ENCODE peak calls at places on chromosomes 12 and 14, in six cellular contexts. C is thoracic aorta, F is lung, D is right cardiac atrium, B is MM.1S, J is IMR-90. X is an unnamed sample.

GRCh38 chr12:98355322-98355721 is 160.1 kb upstream of the TMPO start:
- DNase-seq in B (no peak), C (no peak), F (no peak), J (peak; percentile 54), D (no peak), X (no peak)

GRCh38 chr12:96502477-96502876 is 13.1 kb downstream of the CFAP54 start:
- DNase-seq in F (no peak), B (peak; percentile 71), C (no peak), J (no peak), D (no peak), X (no peak)

GRCh38 chr12:95721320-95721719 is 69.2 kb downstream of the NTN4 start:
- DNase-seq in C (no peak), J (peak; percentile 33), D (no peak), B (no peak), F (no peak), X (no peak)

GRCh38 chr12:95259368-95259767 is 41.8 kb downstream of the VEZT start:
- DNase-seq in F (no peak), C (no peak), D (no peak), J (no peak), B (no peak), X (peak; percentile 20)

GRCh38 chr12:113862570-113863454 is 103.3 kb downstream of the RBM19 start:
- DNase-seq in J (peak; percentile 94), C (no peak), B (no peak), F (no peak), D (no peak), X (no peak)

GRCh38 chr14:56878766-56879165 is 68.5 kb upstream of the OTX2 start:
- DNase-seq in F (no peak), J (no peak), D (no peak), C (no peak), B (peak; percentile 50), X (no peak)

GRCh38 chr14:65622703-65623102 is 210.2 kb downstream of the FUT8 start:
- DNase-seq in D (no peak), C (no peak), F (no peak), B (no peak), J (no peak), X (no peak)

GRCh38 chr14:74582910-74583581 is 29.0 kb downstream of the LTBP2 start:
- DNase-seq in J (peak; percentile 73), F (no peak), D (peak; percentile 83), C (no peak), B (no peak), X (no peak)

GRCh38 chr12:113473942-113474341 is 2.3 kb upstream of the LHX5 start:
- DNase-seq in F (no peak), J (no peak), D (no peak), B (no peak), C (no peak), X (no peak)

GRCh38 chr12:130719263-130719892 is 3.3 kb upstream of the RIMBP2 start:
- DNase-seq in D (no peak), J (no peak), C (no peak), F (no peak), B (no peak), X (no peak)

GRCh38 chr12:96197503-96198272 is 3.5 kb downstream of the ELK3 start:
- DNase-seq in D (no peak), J (peak; percentile 97), B (no peak), F (no peak), C (no peak), X (no peak)

GRCh38 chr12:44154128-44154527 is 318.2 kb downstream of the TMEM117 start:
- DNase-seq in J (peak; percentile 62), D (no peak), B (no peak), C (no peak), F (no peak), X (no peak)

GRCh38 chr12:89280833-89281533 is 71.3 kb downstream of the DUSP6 start:
- DNase-seq in B (peak; percentile 59), D (peak; percentile 51), C (no peak), J (peak; percentile 54), F (no peak), X (peak; percentile 38)

GRCh38 chr14:34997762-34998161 is 15.0 kb downstream of the SRP54 start:
- DNase-seq in C (no peak), J (no peak), F (no peak), B (no peak), D (no peak), X (no peak)

GRCh38 chr14:68659021-68659931 is 133.6 kb downstream of the ZFP36L1 start:
- DNase-seq in J (peak; percentile 61), D (peak; percentile 59), F (no peak), C (no peak), B (no peak), X (no peak)

GRCh38 chr12:52132754-52133161 is 53.3 kb downstream of the SMIM41 start:
- DNase-seq in B (no peak), C (no peak), F (no peak), J (no peak), D (no peak), X (no peak)

GRCh38 chr12:131370321-131370720 is 340.6 kb upstream of the SFSWAP start:
- DNase-seq in J (no peak), C (no peak), F (no peak), B (no peak), D (no peak), X (no peak)

GRCh38 chr12:110180591-110181005 is 56.4 kb downstream of the IFT81 start:
- DNase-seq in F (no peak), J (peak; percentile 51), D (no peak), C (no peak), B (no peak), X (no peak)

DNA sequence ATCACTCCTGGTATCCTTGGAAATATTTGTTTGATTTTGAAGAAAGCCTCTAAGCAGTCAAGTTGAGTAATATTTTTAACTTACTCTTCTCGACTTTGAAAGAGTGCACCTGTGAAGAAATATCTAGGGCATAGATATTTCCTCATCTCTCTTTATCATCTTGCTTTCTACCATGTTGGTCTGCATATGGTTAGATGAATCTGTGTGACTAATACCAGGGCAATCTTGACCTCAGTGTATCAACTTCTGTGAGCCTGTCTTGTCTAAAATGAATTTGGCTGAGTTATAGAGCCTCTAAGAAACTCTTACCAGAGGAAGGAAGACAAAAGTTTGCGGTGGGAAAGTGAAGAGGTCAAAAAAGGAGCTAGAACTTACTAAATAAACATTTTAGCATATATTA is 68.4 kb downstream of the SYT1 start:
- DNase-seq in B (no peak), C (no peak), F (no peak), J (peak; percentile 23), D (no peak), X (no peak)
- H3K4me1 ChIP-seq in B (no peaks in the 10 kb centered on the region), C (no peaks in the 10 kb centered on the region), F (no peaks in the 10 kb centered on the region), J (peaks cover 5% of the 10 kb centered on the region), D (no peaks in the 10 kb centered on the region), X (no peaks in the 10 kb centered on the region)

GRCh38 chr12:31728917-31729640 is at the start of gene AMN1:
- DNase-seq in C (peak; percentile 95), F (peak; percentile 100), D (peak; percentile 100), B (peak; percentile 100), J (peak; percentile 99), X (peak; percentile 100)
- H3K27ac ChIP-seq in C (peak within 1 kb of the TSS; percentile 98), F (peak within 1 kb of the TSS; percentile 100), D (peak within 1 kb of the TSS; percentile 100), B (peak within 1 kb of the TSS; percentile 80), J (peak within 1 kb of the TSS; percentile 83), X (peak within 1 kb of the TSS; percentile 93)

GRCh38 chr14:69694730-69695663 is 71.9 kb upstream of the SRSF5 start:
- DNase-seq in C (no peak), F (no peak), B (no peak), D (peak; percentile 68), J (peak; percentile 63), X (peak; percentile 36)

GRCh38 chr14:69693823-69694729 is 72.9 kb upstream of the SRSF5 start:
- DNase-seq in C (no peak), B (peak; percentile 42), F (no peak), J (no peak), D (no peak), X (peak; percentile 98)

GRCh38 chr14:69695664-69696527 is 71.0 kb upstream of the SRSF5 start:
- DNase-seq in B (no peak), D (no peak), J (peak; percentile 30), F (no peak), C (no peak), X (peak; percentile 29)

GRCh38 chr14:69698572-69698971 is 68.4 kb upstream of the SRSF5 start:
- DNase-seq in C (no peak), B (no peak), J (no peak), D (no peak), F (no peak), X (no peak)

DNA sequence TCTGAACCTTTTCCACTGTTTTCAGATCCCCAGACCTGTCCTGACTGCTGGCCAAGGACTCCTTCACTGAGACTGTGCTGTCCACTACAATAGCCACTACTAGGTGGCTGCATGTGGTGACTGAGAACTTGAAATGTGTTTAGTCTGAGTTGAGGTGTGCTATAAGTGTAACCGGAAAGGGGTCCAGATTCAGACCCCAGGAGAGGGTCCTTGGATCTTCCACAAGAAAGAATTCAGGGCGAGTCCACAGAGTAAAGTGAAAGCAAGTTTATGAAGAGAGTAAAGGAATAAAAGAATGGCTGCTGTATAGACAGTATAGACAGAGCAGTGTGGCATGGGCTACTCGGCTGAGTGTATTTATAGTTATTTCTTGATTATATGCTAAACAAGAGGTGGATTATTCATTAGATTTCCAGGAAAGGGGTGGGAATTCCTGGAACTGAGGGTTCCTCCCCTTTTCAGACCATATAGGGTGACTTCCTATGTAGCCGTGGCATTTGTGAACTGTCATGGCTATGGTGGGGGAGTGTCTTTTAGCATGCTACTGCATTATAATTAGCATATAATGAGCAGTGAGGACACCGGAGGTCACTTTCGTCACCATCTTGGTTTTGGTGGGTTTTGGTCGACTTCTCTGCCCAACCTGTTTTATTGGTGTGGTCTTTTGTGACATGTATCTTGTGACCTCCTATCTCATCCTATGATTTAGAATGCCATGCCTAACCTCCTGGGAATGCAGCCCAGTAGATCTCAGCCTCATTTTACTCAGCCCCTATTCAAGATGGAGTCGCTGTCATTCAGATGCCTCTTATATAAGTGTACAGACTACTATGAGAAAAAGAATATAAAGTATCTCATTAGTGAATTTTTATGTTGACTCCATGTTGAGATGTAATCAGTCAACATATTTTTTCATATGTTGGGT is 70.0 kb upstream of the SRSF5 start:
- DNase-seq in D (no peak), J (no peak), B (no peak), F (no peak), C (no peak), X (peak; percentile 29)
- H3K4me1 ChIP-seq in D (peaks cover 28% of the 10 kb centered on the region), J (peaks cover 26% of the 10 kb centered on the region), B (peaks cover 53% of the 10 kb centered on the region), F (peaks cover 35% of the 10 kb centered on the region), C (peaks cover 64% of the 10 kb centered on the region), X (peaks cover 39% of the 10 kb centered on the region)

GRCh38 chr12:55724940-55725309 is 3.9 kb downstream of the CD63 start:
- DNase-seq in C (no peak), B (no peak), J (no peak), F (no peak), D (no peak), X (no peak)
- H3K27ac ChIP-seq in C (no peak overlapping the region), B (no peak overlapping the region), J (no peak overlapping the region), F (no peak overlapping the region), D (peak overlapping the region; percentile 33), X (peak overlapping the region; percentile 32)

DNA sequence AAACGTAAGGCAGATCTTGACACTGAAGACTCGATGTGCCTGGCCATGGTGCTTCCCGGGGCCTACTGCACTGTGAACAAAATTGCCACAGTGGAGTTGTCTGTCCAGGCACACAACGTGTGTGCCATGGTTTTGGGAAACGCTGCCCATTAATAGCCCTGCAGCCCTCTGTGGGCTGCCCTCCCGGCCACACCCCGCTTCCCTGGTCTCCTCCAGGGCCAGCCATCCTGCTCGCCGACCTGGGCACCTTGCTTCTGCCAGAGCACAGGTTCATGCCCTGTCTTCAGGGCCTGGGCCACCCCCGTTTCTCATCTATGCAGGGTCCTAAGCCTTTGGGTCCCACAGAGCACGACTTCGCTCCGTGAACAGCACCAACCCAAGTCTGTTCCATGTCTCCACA is 18.9 kb downstream of the MEG3 start:
- DNase-seq in F (no peak), J (no peak), D (peak; percentile 39), B (no peak), C (no peak), X (no peak)
- H3K4me1 ChIP-seq in F (no peaks in the 10 kb centered on the region), J (peaks cover 16% of the 10 kb centered on the region), D (no peaks in the 10 kb centered on the region), B (no peaks in the 10 kb centered on the region), C (no peaks in the 10 kb centered on the region), X (no peaks in the 10 kb centered on the region)

GRCh38 chr12:124368421-124369032 is 73.6 kb downstream of the RFLNA start:
- DNase-seq in B (no peak), J (no peak), F (no peak), D (no peak), C (no peak), X (no peak)
- H3K27ac ChIP-seq in B (no peak overlapping the region), J (peak overlapping the region; percentile 72), F (peak overlapping the region; percentile 90), D (peak overlapping the region; percentile 91), C (peak overlapping the region; percentile 83), X (peak overlapping the region; percentile 95)